ENCODE peak calls at places on chromosome 22, in four cellular contexts. C, Y, Q and O are unnamed samples.

GRCh38 chr22:44664149-44664548 is 37.9 kb upstream of the PRR5 start:
- DNase-seq in C (peak), Y (peak), Q (no peak), O (no peak)

GRCh38 chr22:50507421-50507990 is at the start of gene LMF2:
- DNase-seq in C (no peak), Y (peak), Q (peak), O (no peak)

GRCh38 chr22:44304354-44304753 is 8.4 kb downstream of the SHISAL1 start:
- DNase-seq in C (no peak), Y (no peak), Q (no peak), O (no peak)

GRCh38 chr22:24434472-24435322 is 7.3 kb downstream of the ADORA2A start:
- DNase-seq in C (no peak), Y (no peak), Q (peak), O (no peak)

GRCh38 chr22:36306227-36306626 is 53.3 kb downstream of the APOL1 start:
- DNase-seq in C (no peak), Y (no peak), Q (no peak), O (no peak)

GRCh38 chr22:20203142-20204099 is 52.6 kb upstream of the CCDC188 start:
- DNase-seq in C (no peak), Y (no peak), Q (no peak), O (peak)

GRCh38 chr22:27512283-27512761 is 289.2 kb downstream of the MN1 start:
- DNase-seq in C (no peak), Y (no peak), Q (no peak), O (no peak)

GRCh38 chr22:21961886-21962654 is 9.4 kb upstream of the PPM1F start:
- DNase-seq in C (no peak), Y (no peak), Q (no peak), O (no peak)

GRCh38 chr22:30206964-30207363 is 39.6 kb downstream of the LIF start:
- DNase-seq in C (peak), Y (no peak), Q (no peak), O (peak)

GRCh38 chr22:32801436-32802290 is at the start of gene TIMP3:
- DNase-seq in C (peak), Y (peak), Q (no peak), O (peak)

GRCh38 chr22:49564666-49565515 is 262.8 kb downstream of the BRD1 start:
- DNase-seq in C (no peak), Y (no peak), Q (no peak), O (no peak)

GRCh38 chr22:26357813-26358212 is 71.2 kb upstream of the ASPHD2 start:
- DNase-seq in C (no peak), Y (no peak), Q (no peak), O (no peak)

GRCh38 chr22:29394931-29395581 is 6.7 kb upstream of the AP1B1 start:
- DNase-seq in C (peak), Y (peak), Q (peak), O (peak)

GRCh38 chr22:19066531-19067271 is 55.5 kb downstream of the DGCR2 start:
- DNase-seq in C (no peak), Y (no peak), Q (no peak), O (no peak)

GRCh38 chr22:44972363-44973083 is 37.3 kb downstream of the PHF21B start:
- DNase-seq in C (no peak), Y (peak), Q (no peak), O (no peak)

GRCh38 chr22:37633082-37633692 is 6.3 kb upstream of the SH3BP1 start:
- DNase-seq in C (no peak), Y (no peak), Q (peak), O (no peak)

GRCh38 chr22:19497245-19497644 is 17.5 kb downstream of the CDC45 start:
- DNase-seq in C (no peak), Y (no peak), Q (no peak), O (no peak)

GRCh38 chr22:50209893-50210292 is 9.1 kb downstream of the SELENOO start:
- DNase-seq in C (no peak), Y (peak), Q (peak), O (peak)

GRCh38 chr22:49209452-49210195 is 618.0 kb downstream of the BRD1 start:
- DNase-seq in C (peak), Y (peak), Q (no peak), O (no peak)

GRCh38 chr22:41619979-41620645 is 731 bp downstream of the DESI1 start:
- DNase-seq in C (no peak), Y (no peak), Q (peak), O (peak)

GRCh38 chr22:35889071-35889470 is 139.6 kb downstream of the RBFOX2 start:
- DNase-seq in C (no peak), Y (no peak), Q (no peak), O (no peak)

GRCh38 chr22:38921801-38922200 is 35.6 kb upstream of the APOBEC3A start:
- DNase-seq in C (no peak), Y (no peak), Q (no peak), O (no peak)

GRCh38 chr22:28027453-28028448 is 108.7 kb upstream of the PITPNB start:
- DNase-seq in C (no peak), Y (peak), Q (no peak), O (no peak)

GRCh38 chr22:31081963-31082605 is 966 bp downstream of the SMTN start:
- DNase-seq in C (no peak), Y (no peak), Q (no peak), O (no peak)

GRCh38 chr22:27412866-27413445 is 388.6 kb downstream of the MN1 start:
- DNase-seq in C (no peak), Y (no peak), Q (no peak), O (no peak)

GRCh38 chr22:37326726-37327125 is 44.4 kb downstream of the CYTH4 start:
- DNase-seq in C (no peak), Y (no peak), Q (no peak), O (no peak)

GRCh38 chr22:48700566-48701295 is 1126.9 kb downstream of the BRD1 start:
- DNase-seq in C (no peak), Y (peak), Q (no peak), O (no peak)

GRCh38 chr22:31489632-31490495 is at the start of gene EIF4ENIF1:
- DNase-seq in C (peak), Y (peak), Q (peak), O (peak)

GRCh38 chr22:38243007-38243775 is 29.6 kb downstream of the TMEM184B start:
- DNase-seq in C (peak), Y (peak), Q (no peak), O (no peak)

GRCh38 chr22:26903030-26903856 is 245.9 kb downstream of the MIAT start:
- DNase-seq in C (peak), Y (no peak), Q (no peak), O (peak)

GRCh38 chr22:30943368-30943767 is 25.2 kb downstream of the MORC2 start:
- DNase-seq in C (no peak), Y (no peak), Q (no peak), O (no peak)